ENCODE peak calls at places on chromosome 2, in ten cellular contexts. J is NB4; O is astrocyte of the spinal cord; L is mucosa of descending colon; W is right cardiac atrium; H is GM12878; E is SJSA1; P is IMR-90; T is CD4-positive, alpha-beta memory T cell; C is adipocyte. V is an unnamed sample.

GRCh38 chr2:109700680-109701274 is 86.6 kb downstream of the SOWAHC start:
- DNase-seq in T (no peak), E (peak), L (no peak), O (no peak), C (no peak), H (no peak), J (no peak), P (no peak), W (no peak), V (no peak)

GRCh38 chr2:131641414-131642206 is 113.9 kb downstream of the CCDC74A start:
- DNase-seq in L (no peak), W (no peak), T (no peak), P (peak), C (peak), E (peak), J (peak), O (peak), H (no peak), V (no peak)

GRCh38 chr2:54176577-54176976 is 61.2 kb downstream of the ACYP2 start:
- DNase-seq in T (no peak), W (peak), P (peak), J (peak), H (no peak), C (peak), E (peak), L (no peak), O (peak), V (peak)

GRCh38 chr2:69933839-69934613 is 19.1 kb downstream of the MXD1 start:
- DNase-seq in P (peak), E (peak), L (no peak), W (no peak), T (no peak), H (no peak), O (peak), C (peak), J (peak), V (no peak)

GRCh38 chr2:199485732-199486335 is 28.1 kb upstream of the SATB2 start:
- DNase-seq in E (peak), C (peak), O (peak), L (peak), W (no peak), H (no peak), J (peak), T (no peak), P (peak), V (peak)

GRCh38 chr2:174840436-174840835 is 76.2 kb upstream of the CHRNA1 start:
- DNase-seq in J (no peak), T (no peak), H (no peak), P (peak), C (peak), E (peak), W (no peak), L (no peak), O (peak), V (no peak)

GRCh38 chr2:227939271-227940027 is 68.0 kb downstream of the DAW1 start:
- DNase-seq in E (no peak), C (peak), W (no peak), L (no peak), H (no peak), T (no peak), P (peak), J (peak), O (peak), V (no peak)

GRCh38 chr2:98454500-98455235 is 10.0 kb downstream of the INPP4A start:
- DNase-seq in H (no peak), O (peak), P (peak), W (no peak), L (no peak), E (peak), C (no peak), T (peak), J (peak), V (no peak)

GRCh38 chr2:100257939-100258338 is 64.4 kb downstream of the LONRF2 start:
- DNase-seq in P (peak), L (no peak), H (no peak), W (no peak), C (peak), T (no peak), O (peak), J (no peak), E (no peak), V (no peak)

GRCh38 chr2:168138369-168138768 is 109.0 kb downstream of the STK39 start:
- DNase-seq in L (no peak), W (no peak), C (peak), H (no peak), J (no peak), E (no peak), T (no peak), P (no peak), O (peak), V (no peak)

GRCh38 chr2:79935771-79936657 is 368.5 kb downstream of the LRRTM1 start:
- DNase-seq in C (peak), H (no peak), E (peak), P (peak), L (peak), O (peak), T (no peak), W (no peak), J (peak), V (no peak)

GRCh38 chr2:163210430-163210918 is 371.9 kb upstream of the KCNH7 start:
- DNase-seq in E (no peak), H (no peak), C (peak), O (peak), J (no peak), T (no peak), W (no peak), P (peak), L (no peak), V (no peak)

GRCh38 chr2:11554430-11554764 is 20.6 kb downstream of the GREB1 start:
- DNase-seq in T (no peak), L (no peak), O (no peak), E (no peak), P (no peak), H (no peak), W (no peak), C (no peak), J (no peak), V (no peak)

GRCh38 chr2:209977386-209978239 is 24.8 kb upstream of the RPE start:
- DNase-seq in C (peak), H (peak), T (peak), W (no peak), J (peak), P (peak), L (no peak), O (peak), E (peak), V (no peak)

GRCh38 chr2:216632952-216633615 is at the start of gene IGFBP2:
- DNase-seq in J (peak), E (no peak), W (peak), C (peak), H (no peak), P (peak), O (peak), L (peak), T (no peak), V (peak)

GRCh38 chr2:214587442-214587841 is 176.6 kb downstream of the VWC2L start:
- DNase-seq in E (no peak), J (peak), C (no peak), T (no peak), L (no peak), H (no peak), O (no peak), P (no peak), W (no peak), V (no peak)

GRCh38 chr2:127624321-127625145 is 21.4 kb upstream of the GPR17 start:
- DNase-seq in C (no peak), T (no peak), L (no peak), W (peak), H (no peak), E (no peak), P (no peak), J (no peak), O (no peak), V (peak)

GRCh38 chr2:71150082-71150816 is 19.8 kb downstream of the MPHOSPH10 start:
- DNase-seq in E (no peak), W (peak), P (no peak), L (no peak), O (no peak), T (no peak), J (no peak), H (no peak), C (no peak), V (no peak)

GRCh38 chr2:150327546-150328495 is 159.6 kb downstream of the RND3 start:
- DNase-seq in O (no peak), H (no peak), T (no peak), L (no peak), C (no peak), W (no peak), P (no peak), E (no peak), J (no peak), V (no peak)

GRCh38 chr2:38750793-38751042 is 443 bp downstream of the SRSF7 start:
- DNase-seq in E (no peak), O (no peak), H (no peak), T (no peak), L (peak), W (peak), J (peak), P (no peak), C (peak), V (peak)

GRCh38 chr2:207897541-207898353 is 127.6 kb downstream of the PLEKHM3 start:
- DNase-seq in P (no peak), O (no peak), E (no peak), C (no peak), T (no peak), J (no peak), L (no peak), W (no peak), H (no peak), V (no peak)

GRCh38 chr2:220736778-220737177 is 835.3 kb downstream of the EPHA4 start:
- DNase-seq in C (no peak), H (no peak), L (no peak), J (peak), W (no peak), E (no peak), T (no peak), P (peak), O (no peak), V (no peak)

GRCh38 chr2:166180951-166181812 is 53.4 kb upstream of the SCN1A start:
- DNase-seq in P (peak), L (peak), H (no peak), T (no peak), C (peak), E (peak), W (peak), O (peak), J (peak), V (no peak)

GRCh38 chr2:231185050-231185725 is 13.2 kb upstream of the ARMC9 start:
- DNase-seq in W (peak), O (no peak), P (no peak), T (no peak), J (peak), H (no peak), C (no peak), E (no peak), L (no peak), V (no peak)

GRCh38 chr2:98911376-98912154 is 24.5 kb downstream of the CRACDL start:
- DNase-seq in C (peak), E (no peak), O (peak), P (peak), J (no peak), H (no peak), L (no peak), W (no peak), T (peak), V (no peak)

GRCh38 chr2:231565915-231566594 is 26.6 kb upstream of the TEX44 start:
- DNase-seq in H (no peak), W (no peak), O (no peak), J (no peak), P (no peak), E (no peak), T (no peak), L (no peak), C (no peak), V (no peak)

GRCh38 chr2:109513749-109514588 is 99.8 kb downstream of the SEPTIN10 start:
- DNase-seq in O (peak), P (peak), E (peak), L (no peak), W (peak), H (peak), C (peak), T (no peak), J (no peak), V (peak)

GRCh38 chr2:200443376-200443775 is 66.5 kb downstream of the KCTD18 start:
- DNase-seq in H (no peak), C (no peak), W (no peak), L (no peak), O (no peak), E (no peak), J (no peak), T (no peak), P (no peak), V (no peak)

GRCh38 chr2:132276571-132276981 is 114.8 kb upstream of the ANKRD30BL start:
- DNase-seq in T (no peak), E (no peak), L (no peak), W (no peak), O (no peak), H (no peak), P (no peak), J (no peak), C (no peak), V (no peak)

GRCh38 chr2:240905176-240905781 is 857 bp upstream of the CROCC2 start:
- DNase-seq in C (no peak), W (peak), H (no peak), L (peak), P (no peak), T (no peak), J (no peak), E (no peak), O (no peak), V (no peak)

GRCh38 chr2:181264016-181264415 is 193.2 kb upstream of the ITGA4 start:
- DNase-seq in P (no peak), T (no peak), J (no peak), C (no peak), L (no peak), H (no peak), E (no peak), W (no peak), O (peak), V (no peak)

GRCh38 chr2:239625106-239625845 is 224.5 kb upstream of the HDAC4 start:
- DNase-seq in W (no peak), O (no peak), H (no peak), J (peak), L (no peak), E (no peak), T (no peak), P (no peak), C (no peak), V (no peak)

GRCh38 chr2:74440005-74440377 is 1.7 kb downstream of the RTKN start:
- DNase-seq in P (peak), H (no peak), E (no peak), J (no peak), O (peak), L (peak), W (peak), C (peak), T (no peak), V (no peak)

GRCh38 chr2:191018048-191018447 is 4.1 kb upstream of the STAT1 start:
- DNase-seq in T (no peak), L (no peak), P (peak), H (no peak), C (no peak), J (no peak), O (no peak), E (no peak), W (no peak), V (no peak)

GRCh38 chr2:159960413-159960812 is 102.0 kb downstream of the PLA2R1 start:
- DNase-seq in L (no peak), E (peak), O (peak), T (no peak), C (peak), J (peak), W (no peak), P (peak), H (peak), V (no peak)

GRCh38 chr2:135791418-135792190 is 45.4 kb downstream of the LCT start:
- DNase-seq in L (no peak), W (no peak), H (no peak), O (peak), C (peak), E (no peak), J (no peak), P (peak), T (no peak), V (no peak)

DNA sequence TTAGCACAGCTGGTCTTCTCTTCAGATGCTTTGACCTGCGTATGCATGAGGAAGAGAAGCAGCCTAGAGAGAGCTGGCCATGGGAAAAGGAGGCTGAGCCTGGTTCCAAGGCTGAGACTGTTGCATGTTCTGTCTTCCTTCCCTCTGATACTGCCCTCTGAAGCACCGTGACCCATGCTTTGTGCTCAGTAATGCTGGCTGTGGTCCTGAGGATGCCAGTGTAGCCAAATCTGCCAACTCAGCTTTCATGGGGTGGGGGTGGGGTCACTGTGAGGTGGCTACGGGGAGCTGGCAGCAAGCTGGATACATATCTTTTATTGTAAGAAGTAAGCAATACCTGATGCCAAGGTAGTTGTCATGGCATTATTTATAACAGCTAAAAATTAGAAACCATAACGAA is 41.5 kb downstream of the EPAS1 start:
- DNase-seq in P (no peak), W (peak), J (no peak), L (no peak), O (no peak), E (no peak), C (no peak), T (no peak), H (no peak), V (no peak)
- H3K4me3 ChIP-seq in P (no peak), W (no peak), J (no peak), L (no peak), O (no peak), E (no peak), C (no peak), T (no peak), H (no peak), V (no peak)

GRCh38 chr2:120834206-120834605 is 98.5 kb downstream of the GLI2 start:
- DNase-seq in H (no peak), O (no peak), P (no peak), J (no peak), L (peak), C (no peak), E (no peak), W (no peak), T (no peak), V (no peak)

GRCh38 chr2:120831106-120831505 is 95.4 kb downstream of the GLI2 start:
- DNase-seq in P (no peak), L (no peak), O (no peak), H (no peak), E (no peak), T (no peak), W (no peak), J (no peak), C (no peak), V (no peak)

GRCh38 chr2:120833127-120833675 is 97.5 kb downstream of the GLI2 start:
- DNase-seq in E (no peak), O (no peak), C (no peak), H (no peak), J (no peak), W (no peak), L (peak), P (no peak), T (no peak), V (no peak)

GRCh38 chr2:120831891-120832290 is 96.2 kb downstream of the GLI2 start:
- DNase-seq in C (no peak), H (no peak), T (no peak), L (no peak), W (no peak), E (no peak), P (no peak), J (no peak), O (no peak), V (peak)

GRCh38 chr2:120832296-120833070 is 96.8 kb downstream of the GLI2 start:
- DNase-seq in T (no peak), L (no peak), P (no peak), H (no peak), J (no peak), E (no peak), C (no peak), W (no peak), O (no peak), V (no peak)
- H3K4me3 ChIP-seq in T (no peak), L (no peak), P (no peak), H (no peak), J (no peak), E (no peak), C (no peak), W (no peak), O (no peak), V (no peak)

GRCh38 chr2:60603533-60604190 is 50.2 kb upstream of the BCL11A start:
- DNase-seq in J (no peak), P (no peak), L (no peak), T (no peak), O (no peak), C (no peak), H (no peak), W (no peak), E (no peak), V (no peak)

GRCh38 chr2:60604665-60605064 is 51.2 kb upstream of the BCL11A start:
- DNase-seq in O (no peak), J (no peak), P (no peak), H (no peak), L (no peak), C (no peak), W (no peak), E (no peak), T (no peak), V (no peak)

GRCh38 chr2:60602828-60603532 is 49.5 kb upstream of the BCL11A start:
- DNase-seq in H (no peak), J (no peak), P (no peak), C (peak), L (no peak), T (no peak), O (no peak), E (no peak), W (no peak), V (no peak)

GRCh38 chr2:60597346-60597745 is 43.9 kb upstream of the BCL11A start:
- DNase-seq in E (no peak), J (no peak), H (no peak), C (no peak), W (no peak), L (no peak), T (no peak), P (no peak), O (no peak), V (no peak)

DNA sequence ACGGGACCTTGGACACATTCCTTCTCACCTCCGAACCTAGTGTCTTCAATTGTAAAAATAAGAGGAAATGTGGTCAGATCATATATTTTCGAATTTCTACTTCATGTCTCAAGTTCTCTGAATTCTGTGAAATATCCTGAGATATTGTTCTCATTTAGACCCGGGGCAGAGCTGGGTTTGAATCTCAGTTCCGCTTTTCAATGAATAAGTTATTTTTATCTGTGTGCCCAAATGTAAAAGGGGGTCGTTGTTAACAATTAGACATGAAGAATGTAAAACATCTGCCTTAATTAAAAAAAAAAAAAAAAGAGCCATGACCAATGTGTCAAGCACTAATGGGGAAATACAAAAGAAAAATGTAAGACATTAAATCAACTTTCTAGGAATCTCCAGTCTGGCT is 48.9 kb upstream of the BCL11A start:
- DNase-seq in C (no peak), E (no peak), O (no peak), T (no peak), L (no peak), P (no peak), J (no peak), H (no peak), W (no peak), V (no peak)
- H3K4me3 ChIP-seq in C (no peak), E (no peak), O (no peak), T (no peak), L (no peak), P (no peak), J (no peak), H (no peak), W (no peak), V (no peak)

GRCh38 chr2:9211496-9211895 is 4.9 kb downstream of the ASAP2 start:
- DNase-seq in J (no peak), L (no peak), O (no peak), T (no peak), H (no peak), E (no peak), W (peak), P (no peak), C (no peak), V (no peak)

GRCh38 chr2:9210030-9210429 is 3.4 kb downstream of the ASAP2 start:
- DNase-seq in H (no peak), P (no peak), C (no peak), T (no peak), O (no peak), J (no peak), L (no peak), E (no peak), W (no peak), V (no peak)

GRCh38 chr2:9212661-9213411 is 6.2 kb downstream of the ASAP2 start:
- DNase-seq in W (peak), P (no peak), L (peak), J (no peak), E (no peak), C (no peak), T (no peak), H (no peak), O (no peak), V (no peak)

GRCh38 chr2:9213477-9214051 is 7.0 kb downstream of the ASAP2 start:
- DNase-seq in H (no peak), O (no peak), W (no peak), T (no peak), P (no peak), C (no peak), L (no peak), J (no peak), E (no peak), V (no peak)

DNA sequence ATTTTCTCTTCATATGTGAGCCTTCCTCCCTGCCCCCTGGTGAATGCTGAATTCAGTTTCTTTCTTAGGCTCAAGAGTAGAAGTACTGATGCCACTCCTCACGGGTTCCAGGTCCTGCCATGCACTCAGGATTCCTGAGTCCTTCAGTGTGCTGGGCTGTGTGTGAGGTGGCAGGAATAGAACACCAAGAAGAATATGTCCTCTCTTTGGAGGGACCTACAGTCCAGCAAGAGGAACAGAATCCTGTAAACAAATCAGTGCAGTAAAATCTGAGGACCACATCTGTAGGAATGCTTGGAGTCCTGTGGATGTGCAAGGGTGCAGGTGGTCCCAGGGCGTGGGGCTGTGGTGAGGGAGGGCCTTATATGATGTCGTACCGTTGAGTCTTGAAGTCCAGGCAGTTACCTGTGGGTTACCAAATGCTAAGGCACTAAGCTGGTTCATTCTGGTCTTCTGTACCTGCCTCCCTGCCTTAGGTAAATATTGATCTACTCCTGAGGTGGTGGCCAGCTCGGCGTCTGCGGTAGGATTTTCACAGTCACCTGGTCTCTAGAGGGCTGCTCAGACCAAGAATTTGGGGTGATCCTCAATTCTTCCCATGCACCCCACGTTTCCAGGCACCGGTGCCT is 5.5 kb downstream of the ASAP2 start:
- DNase-seq in O (no peak), T (no peak), E (no peak), P (no peak), L (peak), W (no peak), H (no peak), J (no peak), C (no peak), V (no peak)
- H3K4me3 ChIP-seq in O (no peak), T (no peak), E (no peak), P (no peak), L (no peak), W (no peak), H (no peak), J (no peak), C (no peak), V (no peak)

V was measured in ovary.